ENCODE peak calls at places on chromosomes 11 and 22, in four cellular contexts. One of them, this sample, is unnamed.

GRCh38 chr22:46192210-46192993 is 42.1 kb downstream of the PPARA start:
- DNase-seq in mesenchymal stem cell: no peak
- DNase-seq in neuronal stem cell: no peak
- DNase-seq in H1: no peak
- DNase-seq in this sample: no peak

GRCh38 chr11:106167085-106167484 is 89.6 kb downstream of the AASDHPPT start:
- DNase-seq in mesenchymal stem cell: no peak
- DNase-seq in neuronal stem cell: no peak
- DNase-seq in H1: no peak
- DNase-seq in this sample: no peak

GRCh38 chr11:41115066-41115465 is 344.4 kb downstream of the LRRC4C start:
- DNase-seq in H1: no peak
- DNase-seq in mesenchymal stem cell: no peak
- DNase-seq in neuronal stem cell: no peak
- DNase-seq in this sample: no peak

GRCh38 chr11:76668362-76669155 is 2.0 kb downstream of the LRRC32 start:
- DNase-seq in neuronal stem cell: no peak
- DNase-seq in H1: no peak
- DNase-seq in mesenchymal stem cell: no peak
- DNase-seq in this sample: no peak

GRCh38 chr11:88246680-88247079 is 71.4 kb upstream of the RAB38 start:
- DNase-seq in neuronal stem cell: no peak
- DNase-seq in H1: no peak
- DNase-seq in mesenchymal stem cell: peak; percentile 12
- DNase-seq in this sample: no peak

GRCh38 chr11:120509346-120510053 is 2.0 kb upstream of the GRIK4 start:
- DNase-seq in H1: no peak
- DNase-seq in neuronal stem cell: no peak
- DNase-seq in mesenchymal stem cell: no peak
- DNase-seq in this sample: no peak

GRCh38 chr11:11045156-11045670 is 187.4 kb upstream of the ZBED5 start:
- DNase-seq in mesenchymal stem cell: no peak
- DNase-seq in neuronal stem cell: no peak
- DNase-seq in H1: no peak
- DNase-seq in this sample: no peak

GRCh38 chr11:123196060-123196714 is 1.1 kb upstream of the CLMP start:
- DNase-seq in neuronal stem cell: no peak
- DNase-seq in H1: no peak
- DNase-seq in mesenchymal stem cell: no peak
- DNase-seq in this sample: peak; percentile 75

GRCh38 chr11:118398797-118399564 is 2.4 kb upstream of the ATP5MG start:
- DNase-seq in mesenchymal stem cell: peak; percentile 3
- DNase-seq in neuronal stem cell: no peak
- DNase-seq in H1: no peak
- DNase-seq in this sample: no peak

GRCh38 chr11:102012946-102013345 is 34.3 kb upstream of the CFAP300 start:
- DNase-seq in neuronal stem cell: no peak
- DNase-seq in mesenchymal stem cell: peak; percentile 47
- DNase-seq in H1: no peak
- DNase-seq in this sample: peak; percentile 48

GRCh38 chr11:71563401-71563800 is 2.0 kb upstream of the KRTAP5-10 start:
- DNase-seq in H1: peak; percentile 7
- DNase-seq in mesenchymal stem cell: peak; percentile 48
- DNase-seq in neuronal stem cell: peak; percentile 35
- DNase-seq in this sample: peak; percentile 66

DNA sequence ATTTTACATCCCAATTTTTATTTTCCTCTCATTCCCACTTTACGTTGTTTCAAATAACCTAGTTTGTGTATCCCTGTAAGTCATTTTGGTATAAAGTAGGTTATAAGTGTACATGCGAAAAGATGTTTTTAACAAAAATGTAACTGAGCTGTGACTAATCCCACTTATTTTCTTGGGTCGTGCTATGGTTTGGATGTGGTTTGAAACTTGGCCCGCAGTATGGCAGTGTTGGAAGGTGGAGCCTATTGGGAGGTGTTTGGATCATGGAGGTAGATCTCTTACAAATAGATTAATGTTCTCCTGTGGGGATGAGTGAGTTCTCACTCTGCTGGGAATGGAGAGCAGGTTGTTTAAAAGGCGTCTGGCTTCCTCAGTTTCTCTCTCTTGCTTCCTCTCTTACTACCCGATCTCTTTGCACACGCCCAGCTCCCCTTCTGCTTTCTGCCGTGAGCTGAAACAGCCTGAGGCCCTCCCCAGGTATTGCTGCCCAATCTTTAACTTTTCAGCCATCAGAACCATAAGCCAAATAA is 7.2 kb downstream of the RPL27A start:
- DNase-seq in H1: no peak
- DNase-seq in neuronal stem cell: no peak
- DNase-seq in mesenchymal stem cell: no peak
- DNase-seq in this sample: no peak
- H3K4me3 ChIP-seq in H1: peak overlapping the region; percentile 47
- H3K4me3 ChIP-seq in neuronal stem cell: no peak overlapping the region
- H3K4me3 ChIP-seq in mesenchymal stem cell: no peak overlapping the region
- H3K4me3 ChIP-seq in this sample: no peak overlapping the region

DNA sequence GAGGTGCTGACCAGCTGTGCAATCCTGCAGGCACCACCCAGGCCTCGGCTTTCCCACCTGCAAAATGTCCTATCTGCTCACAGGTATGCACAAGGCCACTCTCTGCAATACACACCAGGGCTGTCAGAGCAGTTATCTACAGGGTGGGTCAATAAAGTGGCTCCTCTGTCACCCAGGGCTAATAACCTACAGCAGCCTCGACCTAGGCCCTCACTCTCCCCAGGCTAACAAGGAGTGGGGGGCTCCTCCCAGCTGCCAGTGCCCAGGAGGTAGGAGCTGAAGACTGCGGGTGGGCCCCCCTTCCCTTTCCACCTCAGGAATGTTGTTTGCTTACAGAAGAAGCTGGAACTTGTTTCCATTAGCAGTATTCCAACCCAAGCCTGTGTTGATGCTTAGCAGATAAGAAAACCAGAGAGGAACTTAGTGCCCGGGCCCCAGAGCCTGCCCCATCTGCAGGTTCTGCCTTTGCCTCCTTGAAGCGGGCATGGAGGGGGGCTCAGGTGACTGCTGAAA is 26.8 kb downstream of the MYH9 start:
- DNase-seq in mesenchymal stem cell: peak; percentile 81
- DNase-seq in neuronal stem cell: no peak
- DNase-seq in H1: no peak
- DNase-seq in this sample: peak; percentile 55
- H2BK12ac ChIP-seq in mesenchymal stem cell: peak overlapping the region; percentile 94
- H2BK12ac ChIP-seq in neuronal stem cell: no peak overlapping the region
- H2BK12ac ChIP-seq in H1: peak overlapping the region; percentile 85
- H2BK12ac ChIP-seq in this sample: no peak overlapping the region

GRCh38 chr22:38080468-38080846 is 3.5 kb downstream of the SLC16A8 start:
- DNase-seq in H1: no peak
- DNase-seq in neuronal stem cell: no peak
- DNase-seq in mesenchymal stem cell: no peak
- DNase-seq in this sample: no peak

GRCh38 chr22:38082986-38083710 is 836 bp downstream of the SLC16A8 start:
- DNase-seq in mesenchymal stem cell: no peak
- DNase-seq in H1: no peak
- DNase-seq in neuronal stem cell: no peak
- DNase-seq in this sample: no peak

GRCh38 chr22:38080847-38081635 is 2.9 kb downstream of the SLC16A8 start:
- DNase-seq in neuronal stem cell: no peak
- DNase-seq in H1: no peak
- DNase-seq in mesenchymal stem cell: peak; percentile 39
- DNase-seq in this sample: no peak

GRCh38 chr22:38081941-38082828 is 1.8 kb downstream of the SLC16A8 start:
- DNase-seq in neuronal stem cell: no peak
- DNase-seq in H1: no peak
- DNase-seq in mesenchymal stem cell: no peak
- DNase-seq in this sample: no peak

DNA sequence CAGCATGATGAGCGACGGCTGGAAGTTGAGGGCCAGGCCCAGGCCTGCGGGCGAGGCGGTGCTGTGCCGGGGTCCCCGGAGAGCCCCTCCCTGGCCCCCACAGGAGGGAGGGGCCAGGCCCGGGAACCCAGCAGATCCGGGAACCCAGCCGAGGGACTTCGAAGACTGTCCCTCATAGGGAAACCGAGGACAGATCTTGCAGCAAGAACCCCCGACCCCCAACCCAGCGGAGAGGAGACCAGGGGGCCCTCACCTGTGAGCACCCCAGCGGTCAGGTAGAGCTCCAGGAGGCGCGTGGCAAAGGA is 2.4 kb downstream of the SLC16A8 start:
- DNase-seq in mesenchymal stem cell: no peak
- DNase-seq in neuronal stem cell: no peak
- DNase-seq in H1: no peak
- DNase-seq in this sample: no peak
- H3K4me3 ChIP-seq in mesenchymal stem cell: peak overlapping the region; percentile 48
- H3K4me3 ChIP-seq in neuronal stem cell: peak overlapping the region; percentile 72
- H3K4me3 ChIP-seq in H1: peak overlapping the region; percentile 34
- H3K4me3 ChIP-seq in this sample: no peak overlapping the region

DNA sequence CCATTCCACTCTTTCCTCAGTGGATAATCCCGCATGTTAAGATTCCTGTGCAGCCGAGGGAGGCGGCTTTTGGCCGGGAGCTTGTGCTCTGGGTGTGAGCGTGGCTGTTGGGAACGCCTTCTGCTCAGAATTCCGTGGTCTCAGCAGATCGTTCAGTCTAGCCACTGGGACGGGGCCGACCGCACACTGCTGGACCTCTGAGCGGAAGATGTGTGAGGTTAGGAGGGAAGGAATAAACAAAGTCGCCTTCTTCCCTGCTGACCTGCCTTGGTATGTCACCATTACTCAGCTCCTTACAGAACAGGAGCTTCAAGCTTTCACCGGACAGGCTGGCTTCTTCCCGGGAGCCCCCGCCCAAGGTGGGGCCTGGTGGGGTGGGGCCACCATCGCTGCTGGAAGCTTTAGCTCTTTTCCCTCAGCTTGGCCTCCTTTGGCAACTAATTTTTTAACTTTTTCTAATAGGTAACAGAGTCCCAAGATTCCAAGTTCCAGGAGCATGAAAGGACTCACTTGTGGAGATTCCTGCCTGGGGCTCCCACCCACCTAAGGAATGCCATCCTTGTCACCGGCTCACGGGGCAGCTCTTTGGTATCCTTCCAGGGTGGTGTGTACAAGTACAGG is 22.5 kb upstream of the SEPTIN5 start:
- DNase-seq in mesenchymal stem cell: peak; percentile 82
- DNase-seq in H1: no peak
- DNase-seq in neuronal stem cell: no peak
- DNase-seq in this sample: peak; percentile 83
- H2BK12ac ChIP-seq in mesenchymal stem cell: no peak overlapping the region
- H2BK12ac ChIP-seq in H1: peak overlapping the region; percentile 70
- H2BK12ac ChIP-seq in neuronal stem cell: no peak overlapping the region
- H2BK12ac ChIP-seq in this sample: no peak overlapping the region

DNA sequence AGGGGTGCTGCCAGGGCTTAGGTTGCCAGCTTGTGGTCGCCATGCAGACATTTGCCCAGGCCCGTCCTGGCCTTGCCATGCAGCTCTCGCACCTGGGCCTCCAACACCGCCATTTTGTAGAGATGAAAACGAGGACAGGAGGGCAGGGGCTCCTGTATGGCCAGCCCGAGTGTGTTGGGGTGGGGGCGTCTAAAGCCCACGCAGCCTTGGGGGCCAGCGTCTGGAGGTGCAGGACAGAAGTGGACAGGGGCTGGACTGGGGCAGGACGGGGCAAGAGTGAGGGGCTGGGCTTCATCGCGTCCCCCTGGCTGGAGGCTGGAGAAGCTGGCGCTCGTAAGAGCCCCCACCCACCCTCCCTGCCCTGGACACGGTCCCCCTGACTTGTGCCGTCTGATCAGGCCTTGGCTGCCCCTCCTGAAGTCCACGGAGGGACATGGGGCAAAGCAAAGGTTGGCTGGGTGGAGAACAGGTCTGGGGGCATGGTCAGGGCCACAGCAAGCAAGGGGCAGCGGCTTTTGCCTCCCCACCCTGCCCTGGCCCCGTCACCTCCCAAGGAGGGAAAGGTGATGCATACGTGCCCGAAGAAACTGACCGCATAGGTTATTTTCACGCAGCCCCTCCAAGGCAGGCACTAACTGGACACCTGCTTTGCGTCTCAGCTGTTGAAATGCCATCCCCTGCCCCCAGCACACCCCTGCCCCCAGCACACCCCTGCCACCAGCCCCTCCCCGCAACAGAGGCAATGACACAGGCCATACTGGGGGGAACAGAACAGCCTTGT is 815 bp downstream of the TNNT3 start:
- DNase-seq in neuronal stem cell: no peak
- DNase-seq in H1: no peak
- DNase-seq in mesenchymal stem cell: no peak
- DNase-seq in this sample: no peak
- H3K4me3 ChIP-seq in neuronal stem cell: no peak overlapping the region
- H3K4me3 ChIP-seq in H1: no peak overlapping the region
- H3K4me3 ChIP-seq in mesenchymal stem cell: no peak overlapping the region
- H3K4me3 ChIP-seq in this sample: peak overlapping the region; percentile 34

DNA sequence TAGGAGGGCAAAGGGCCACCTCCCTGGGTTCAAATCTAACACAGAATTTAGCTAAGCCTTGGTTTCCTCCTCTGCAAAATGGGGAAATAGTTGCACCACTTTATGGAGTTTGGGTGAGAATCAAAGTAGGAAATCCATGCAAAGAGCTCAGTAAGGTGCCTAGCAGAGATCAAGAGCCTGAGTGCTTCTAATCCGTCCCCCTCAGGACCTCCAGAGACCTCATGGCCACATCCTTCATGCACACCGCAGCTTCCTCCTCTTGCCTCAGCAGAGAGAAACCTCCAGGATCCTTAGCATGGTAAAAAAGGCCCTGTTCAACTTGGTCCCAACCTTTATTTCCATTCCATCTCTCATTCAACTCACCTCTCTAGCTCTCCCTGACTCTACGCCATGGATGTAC is 37.8 kb upstream of the NAV2 start:
- DNase-seq in H1: no peak
- DNase-seq in neuronal stem cell: no peak
- DNase-seq in mesenchymal stem cell: no peak
- DNase-seq in this sample: no peak
- H2BK12ac ChIP-seq in H1: no peak overlapping the region
- H2BK12ac ChIP-seq in neuronal stem cell: no peak overlapping the region
- H2BK12ac ChIP-seq in mesenchymal stem cell: no peak overlapping the region
- H2BK12ac ChIP-seq in this sample: no peak overlapping the region

DNA sequence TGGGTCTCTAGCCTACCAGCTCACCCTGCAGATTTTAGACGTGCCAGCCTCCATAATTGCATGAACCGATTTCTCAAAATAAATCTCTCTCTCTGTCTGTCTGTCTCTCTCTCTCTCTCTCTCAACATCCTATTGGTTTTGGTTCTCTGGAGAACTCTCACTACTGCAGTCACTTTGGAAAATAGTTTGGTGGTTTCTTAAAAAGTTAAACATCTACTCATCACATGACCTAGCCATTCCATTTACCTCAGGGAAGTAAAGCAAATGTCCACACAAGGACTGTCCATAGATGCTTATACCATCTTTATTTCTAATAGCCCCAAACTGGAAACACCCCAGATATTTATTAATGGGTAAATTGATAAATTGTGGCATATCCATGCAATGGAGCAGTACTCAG is 119.5 kb downstream of the SNX19 start:
- DNase-seq in mesenchymal stem cell: no peak
- DNase-seq in H1: no peak
- DNase-seq in neuronal stem cell: no peak
- DNase-seq in this sample: no peak
- H3K4me3 ChIP-seq in mesenchymal stem cell: no peak overlapping the region
- H3K4me3 ChIP-seq in H1: no peak overlapping the region
- H3K4me3 ChIP-seq in neuronal stem cell: no peak overlapping the region
- H3K4me3 ChIP-seq in this sample: no peak overlapping the region

GRCh38 chr11:95802806-95803205 is 12.5 kb downstream of the CEP57 start:
- DNase-seq in H1: no peak
- DNase-seq in neuronal stem cell: no peak
- DNase-seq in mesenchymal stem cell: no peak
- DNase-seq in this sample: no peak
- H2BK12ac ChIP-seq in H1: no peak overlapping the region
- H2BK12ac ChIP-seq in neuronal stem cell: no peak overlapping the region
- H2BK12ac ChIP-seq in mesenchymal stem cell: no peak overlapping the region
- H2BK12ac ChIP-seq in this sample: no peak overlapping the region

GRCh38 chr22:20979243-20979809 is 2.8 kb upstream of the LZTR1 start:
- DNase-seq in neuronal stem cell: peak; percentile 65
- DNase-seq in mesenchymal stem cell: peak; percentile 71
- DNase-seq in H1: peak; percentile 92
- DNase-seq in this sample: peak; percentile 83
- H3K4me3 ChIP-seq in neuronal stem cell: peak overlapping the region; percentile 7
- H3K4me3 ChIP-seq in mesenchymal stem cell: no peak overlapping the region
- H3K4me3 ChIP-seq in H1: peak overlapping the region; percentile 7
- H3K4me3 ChIP-seq in this sample: peak overlapping the region; percentile 0